ENCODE peak calls at places on chromosomes 5 and 9, in ten cellular contexts. R, I, T, Y, Z, F, S, A, H and U are unnamed samples.

GRCh38 chr9:111828193-111828592 is 33.5 kb upstream of the SHOC1 start:
- DNase-seq in T (no peak), H (no peak), S (no peak), Y (peak), I (peak), F (no peak), R (no peak), A (no peak), Z (no peak), U (no peak)

GRCh38 chr9:87862536-87863268 is 20.0 kb upstream of the SPATA31E1 start:
- DNase-seq in H (no peak), I (no peak), Y (peak), S (no peak), A (no peak), T (no peak), R (no peak), Z (no peak), F (no peak), U (no peak)

GRCh38 chr5:23314827-23315226 is 192.6 kb upstream of the PRDM9 start:
- DNase-seq in F (no peak), T (no peak), R (no peak), Z (no peak), H (no peak), Y (peak), I (no peak), S (no peak), A (no peak), U (no peak)

GRCh38 chr5:93589348-93589662 is 6.3 kb downstream of the NR2F1 start:
- DNase-seq in S (no peak), Z (peak), I (no peak), F (no peak), H (no peak), T (no peak), Y (no peak), A (no peak), R (no peak), U (no peak)

GRCh38 chr5:112574566-112574965 is 155.5 kb upstream of the EPB41L4A start:
- DNase-seq in I (no peak), F (no peak), S (peak), Y (no peak), R (no peak), A (no peak), H (no peak), Z (no peak), T (no peak), U (no peak)

GRCh38 chr5:159031513-159031912 is 68.2 kb downstream of the EBF1 start:
- DNase-seq in H (no peak), I (no peak), S (peak), R (no peak), F (no peak), T (no peak), A (no peak), Y (no peak), Z (no peak), U (no peak)

GRCh38 chr9:14806941-14807340 is 84.4 kb upstream of the CER1 start:
- DNase-seq in T (no peak), I (no peak), Y (no peak), H (no peak), R (no peak), A (no peak), F (no peak), Z (no peak), S (no peak), U (no peak)

GRCh38 chr5:59725393-59725768 is 168.1 kb downstream of the PDE4D start:
- DNase-seq in Y (no peak), F (no peak), H (no peak), A (no peak), T (no peak), Z (no peak), S (no peak), R (no peak), I (no peak), U (no peak)

GRCh38 chr5:176560364-176560763 is 11.2 kb downstream of the CDHR2 start:
- DNase-seq in S (no peak), Z (no peak), Y (no peak), R (no peak), A (no peak), T (peak), I (no peak), F (no peak), H (no peak), U (no peak)

GRCh38 chr9:117191504-117192375 is 223.1 kb downstream of the ASTN2 start:
- DNase-seq in R (no peak), I (no peak), A (no peak), Y (no peak), H (no peak), Z (no peak), F (no peak), T (no peak), S (no peak), U (no peak)

GRCh38 chr5:102583663-102584062 is 84.9 kb upstream of the SLCO6A1 start:
- DNase-seq in F (no peak), Y (peak), A (no peak), H (no peak), S (peak), I (no peak), T (no peak), Z (no peak), R (no peak), U (no peak)

GRCh38 chr9:110048473-110048975 is 159.4 kb downstream of the C9orf152 start:
- DNase-seq in H (peak), I (peak), R (peak), F (peak), Y (peak), Z (peak), T (peak), A (peak), S (peak), U (peak)

GRCh38 chr5:80507663-80508062 is 19.8 kb downstream of the FAM151B start:
- DNase-seq in T (no peak), Z (no peak), R (no peak), A (no peak), H (no peak), I (no peak), F (no peak), Y (no peak), S (no peak), U (no peak)

GRCh38 chr5:142942901-142943300 is 172.7 kb downstream of the ARHGAP26 start:
- DNase-seq in H (no peak), T (no peak), F (no peak), A (no peak), S (no peak), Z (no peak), R (no peak), Y (no peak), I (peak), U (no peak)

DNA sequence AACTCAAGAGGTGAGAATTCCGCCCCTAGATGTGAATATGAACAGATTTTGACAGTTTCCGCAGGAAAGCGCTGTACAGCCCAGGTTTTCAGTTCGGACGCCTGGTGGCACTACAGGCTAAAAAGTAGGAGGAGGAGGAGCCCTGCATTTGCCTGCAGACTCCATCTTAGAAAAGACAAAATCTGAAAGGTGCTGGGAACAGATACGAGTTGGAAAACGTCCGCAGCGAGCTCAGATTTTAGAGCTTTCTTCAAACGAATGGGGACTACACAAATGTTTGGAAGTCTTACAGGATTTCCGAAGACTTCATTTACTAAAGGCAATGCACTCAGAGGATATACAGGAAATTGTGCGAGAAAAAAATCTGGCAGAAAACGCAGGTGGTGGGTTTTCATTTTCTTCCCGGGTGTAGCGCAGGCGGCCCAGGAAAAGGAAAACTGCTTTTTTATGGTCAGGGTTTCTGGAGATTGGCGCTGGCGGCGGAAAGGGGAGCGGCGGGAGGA is 9.9 kb upstream of the PCDHB2 start:
- DNase-seq in Z (no peak), R (no peak), Y (peak), F (no peak), I (peak), H (no peak), T (peak), S (peak), A (peak), U (no peak)
- TF ChIP-seq CTCF in Z (no peak), R (no peak), Y (peak), F (no peak), I (peak), H (peak), T (peak), S (peak), A (no peak), U (peak)

GRCh38 chr5:98810206-98810605 is 36.7 kb downstream of the RGMB start:
- DNase-seq in T (no peak), Z (no peak), Y (no peak), F (no peak), A (no peak), S (no peak), R (no peak), H (no peak), I (no peak), U (no peak)
- TF ChIP-seq CTCF in T (no peak), Z (no peak), Y (no peak), F (no peak), A (no peak), S (no peak), R (no peak), H (no peak), I (no peak), U (no peak)

GRCh38 chr5:52837591-52838001 is 49.9 kb downstream of the ITGA1 start:
- DNase-seq in A (no peak), S (no peak), T (no peak), R (no peak), I (no peak), Y (peak), Z (no peak), H (no peak), F (no peak), U (no peak)

GRCh38 chr5:52838306-52839015 is 50.7 kb downstream of the ITGA1 start:
- DNase-seq in R (no peak), Z (no peak), A (no peak), Y (no peak), H (no peak), F (no peak), T (no peak), S (no peak), I (no peak), U (no peak)

GRCh38 chr5:52834320-52834719 is 46.6 kb downstream of the ITGA1 start:
- DNase-seq in Z (no peak), F (no peak), T (no peak), Y (no peak), H (no peak), A (no peak), I (no peak), R (no peak), S (no peak), U (no peak)

GRCh38 chr5:52839285-52839684 is 51.6 kb downstream of the ITGA1 start:
- DNase-seq in R (no peak), F (no peak), H (no peak), I (no peak), Y (no peak), S (no peak), T (no peak), Z (no peak), A (no peak), U (no peak)

DNA sequence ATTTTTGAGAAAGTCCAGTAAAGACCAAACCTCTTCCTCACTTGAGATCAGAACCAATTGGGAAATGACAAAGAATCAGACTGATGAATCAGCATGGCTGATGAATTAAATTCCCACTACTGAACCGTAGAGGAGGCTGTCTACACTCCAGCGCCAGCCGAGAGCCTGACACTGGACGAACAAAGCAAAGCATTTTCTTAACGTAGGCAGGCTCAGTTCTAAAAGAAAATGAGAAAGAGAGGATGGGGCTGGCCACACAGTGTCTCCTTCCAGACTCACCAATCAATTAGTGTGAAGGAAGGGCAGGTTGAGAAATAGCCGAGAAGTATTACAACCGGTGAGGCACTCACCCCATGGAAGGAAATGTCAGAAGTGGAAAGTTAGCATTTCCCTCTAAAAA is 49.4 kb downstream of the ITGA1 start:
- DNase-seq in H (no peak), R (no peak), Z (no peak), A (no peak), F (no peak), S (no peak), T (no peak), Y (peak), I (no peak), U (no peak)
- TF ChIP-seq CTCF in H (no peak), R (no peak), Z (no peak), A (no peak), F (no peak), S (peak), T (no peak), Y (peak), I (no peak), U (no peak)

DNA sequence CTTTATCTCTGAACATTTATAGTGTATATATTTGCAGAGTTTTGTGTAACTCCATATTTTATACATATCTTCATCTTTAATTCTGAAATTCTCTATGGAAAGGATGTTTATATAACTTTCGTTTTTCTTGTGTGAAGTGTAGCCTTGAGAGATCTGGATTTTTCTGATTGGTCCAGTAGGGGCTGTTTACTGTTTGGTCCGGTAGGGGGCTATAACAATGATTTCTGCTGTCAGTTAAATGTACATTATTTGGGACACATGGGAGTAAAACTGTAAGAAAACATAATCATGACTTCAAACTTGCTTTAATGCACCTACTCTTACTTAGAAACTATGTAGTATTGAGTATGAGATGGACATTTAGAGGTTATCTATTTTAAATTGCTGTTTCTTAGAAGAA is 527.1 kb upstream of the ARRDC3 start:
- DNase-seq in R (no peak), H (no peak), A (no peak), S (no peak), Z (no peak), Y (no peak), T (no peak), F (no peak), I (no peak), U (no peak)
- TF ChIP-seq CTCF in R (no peak), H (no peak), A (no peak), S (no peak), Z (no peak), Y (no peak), T (no peak), F (no peak), I (no peak), U (no peak)

GRCh38 chr5:138819065-138819464 is 56.1 kb downstream of the LRRTM2 start:
- DNase-seq in S (no peak), A (no peak), Z (no peak), Y (no peak), T (no peak), I (no peak), H (no peak), R (no peak), F (no peak), U (no peak)
- TF ChIP-seq CTCF in S (no peak), A (no peak), Z (no peak), Y (no peak), T (no peak), I (no peak), H (no peak), R (no peak), F (no peak), U (no peak)